ENCODE peak calls at places on chromosomes 12 and 14, in five cellular contexts. One of them, this sample, is unnamed.

GRCh38 chr12:46667547-46667946 is 158.2 kb downstream of the SLC38A4 start:
- DNase-seq in hypothalamus: no peak
- DNase-seq in COR-L47: no peak
- DNase-seq in activated naive CD8-positive, alpha-beta T cell treated with anti-CD3 and anti-CD28 coated beads for 36 hours: no peak
- DNase-seq in HT1080: peak
- DNase-seq in this sample: no peak

GRCh38 chr12:32305163-32305562 is 94.2 kb upstream of the FGD4 start:
- DNase-seq in COR-L47: no peak
- DNase-seq in activated naive CD8-positive, alpha-beta T cell treated with anti-CD3 and anti-CD28 coated beads for 36 hours: no peak
- DNase-seq in hypothalamus: no peak
- DNase-seq in HT1080: no peak
- DNase-seq in this sample: no peak

GRCh38 chr14:75650253-75651058 is 10.2 kb downstream of the ERG28 start:
- DNase-seq in COR-L47: no peak
- DNase-seq in HT1080: no peak
- DNase-seq in hypothalamus: no peak
- DNase-seq in activated naive CD8-positive, alpha-beta T cell treated with anti-CD3 and anti-CD28 coated beads for 36 hours: no peak
- DNase-seq in this sample: no peak

GRCh38 chr12:15534322-15534721 is 212.0 kb downstream of the PTPRO start:
- DNase-seq in hypothalamus: no peak
- DNase-seq in COR-L47: no peak
- DNase-seq in activated naive CD8-positive, alpha-beta T cell treated with anti-CD3 and anti-CD28 coated beads for 36 hours: no peak
- DNase-seq in HT1080: peak
- DNase-seq in this sample: no peak

GRCh38 chr14:77638738-77639137 is 22.3 kb upstream of the SPTLC2 start:
- DNase-seq in activated naive CD8-positive, alpha-beta T cell treated with anti-CD3 and anti-CD28 coated beads for 36 hours: no peak
- DNase-seq in COR-L47: no peak
- DNase-seq in HT1080: peak
- DNase-seq in hypothalamus: no peak
- DNase-seq in this sample: no peak

GRCh38 chr12:129563266-129563665 is 340.6 kb downstream of the TMEM132D start:
- DNase-seq in activated naive CD8-positive, alpha-beta T cell treated with anti-CD3 and anti-CD28 coated beads for 36 hours: no peak
- DNase-seq in COR-L47: no peak
- DNase-seq in hypothalamus: no peak
- DNase-seq in HT1080: no peak
- DNase-seq in this sample: no peak

GRCh38 chr14:65002586-65003210 is 16.0 kb downstream of the FNTB start:
- DNase-seq in hypothalamus: no peak
- DNase-seq in COR-L47: no peak
- DNase-seq in HT1080: peak
- DNase-seq in activated naive CD8-positive, alpha-beta T cell treated with anti-CD3 and anti-CD28 coated beads for 36 hours: no peak
- DNase-seq in this sample: no peak

GRCh38 chr12:9361879-9362326 is 153.7 kb upstream of the PZP start:
- DNase-seq in hypothalamus: no peak
- DNase-seq in COR-L47: no peak
- DNase-seq in HT1080: no peak
- DNase-seq in activated naive CD8-positive, alpha-beta T cell treated with anti-CD3 and anti-CD28 coated beads for 36 hours: no peak
- DNase-seq in this sample: no peak

GRCh38 chr12:6554168-6554989 is 1.5 kb downstream of the IFFO1 start:
- DNase-seq in activated naive CD8-positive, alpha-beta T cell treated with anti-CD3 and anti-CD28 coated beads for 36 hours: peak
- DNase-seq in hypothalamus: peak
- DNase-seq in COR-L47: no peak
- DNase-seq in HT1080: peak
- DNase-seq in this sample: peak

GRCh38 chr12:95216704-95217376 is 427 bp downstream of the FGD6 start:
- DNase-seq in hypothalamus: no peak
- DNase-seq in HT1080: no peak
- DNase-seq in activated naive CD8-positive, alpha-beta T cell treated with anti-CD3 and anti-CD28 coated beads for 36 hours: no peak
- DNase-seq in COR-L47: peak
- DNase-seq in this sample: no peak

GRCh38 chr12:68420225-68421008 is 88.3 kb upstream of the MDM1 start:
- DNase-seq in activated naive CD8-positive, alpha-beta T cell treated with anti-CD3 and anti-CD28 coated beads for 36 hours: no peak
- DNase-seq in COR-L47: no peak
- DNase-seq in HT1080: no peak
- DNase-seq in hypothalamus: no peak
- DNase-seq in this sample: no peak

GRCh38 chr12:65278576-65279386 is at the start of gene MSRB3:
- DNase-seq in activated naive CD8-positive, alpha-beta T cell treated with anti-CD3 and anti-CD28 coated beads for 36 hours: peak
- DNase-seq in COR-L47: no peak
- DNase-seq in HT1080: peak
- DNase-seq in hypothalamus: peak
- DNase-seq in this sample: peak

GRCh38 chr12:22792198-22792597 is 167.2 kb downstream of the ETNK1 start:
- DNase-seq in HT1080: peak
- DNase-seq in hypothalamus: no peak
- DNase-seq in COR-L47: no peak
- DNase-seq in activated naive CD8-positive, alpha-beta T cell treated with anti-CD3 and anti-CD28 coated beads for 36 hours: no peak
- DNase-seq in this sample: no peak

GRCh38 chr12:466039-466438 is 6.3 kb downstream of the B4GALNT3 start:
- DNase-seq in hypothalamus: no peak
- DNase-seq in activated naive CD8-positive, alpha-beta T cell treated with anti-CD3 and anti-CD28 coated beads for 36 hours: no peak
- DNase-seq in COR-L47: no peak
- DNase-seq in HT1080: no peak
- DNase-seq in this sample: no peak

GRCh38 chr14:66404051-66404450 is 82.1 kb upstream of the CCDC196 start:
- DNase-seq in activated naive CD8-positive, alpha-beta T cell treated with anti-CD3 and anti-CD28 coated beads for 36 hours: no peak
- DNase-seq in COR-L47: no peak
- DNase-seq in hypothalamus: no peak
- DNase-seq in HT1080: no peak
- DNase-seq in this sample: no peak

GRCh38 chr12:43337571-43338497 is 214.2 kb downstream of the ADAMTS20 start:
- DNase-seq in activated naive CD8-positive, alpha-beta T cell treated with anti-CD3 and anti-CD28 coated beads for 36 hours: no peak
- DNase-seq in COR-L47: no peak
- DNase-seq in hypothalamus: no peak
- DNase-seq in HT1080: no peak
- DNase-seq in this sample: no peak

This sample was measured in C1 segment of cervical spinal cord.